ENCODE peak calls at places on chromosomes 6 and 20, in six cellular contexts. B is AG10803; Y is stimulated activated CD8-positive, alpha-beta memory T cell treated with anti-CD3 and anti-CD28 coated beads, Interleukin-12 subunit alpha, Interleukin-12 subunit beta, amount 100 ng/mL, for 4 hours; F is EH; Q is non-pigmented ciliary epithelial cell; U is NCI-H345. I is an unnamed sample.

GRCh38 chr20:19274412-19275015 is 62.1 kb downstream of the SLC24A3 start:
- DNase-seq in B (no peak), Y (no peak), F (no peak), Q (no peak), U (no peak), I (no peak)

GRCh38 chr20:35307666-35308653 is 15.7 kb upstream of the FAM83C start:
- DNase-seq in B (peak; percentile 95), Y (no peak), F (peak; percentile 96), Q (no peak), U (no peak), I (peak; percentile 65)

GRCh38 chr20:63054695-63055240 is 48.0 kb upstream of the BHLHE23 start:
- DNase-seq in B (no peak), Y (no peak), F (no peak), Q (no peak), U (no peak), I (no peak)

GRCh38 chr6:166672624-166673165 is 45.6 kb upstream of the RPS6KA2 start:
- DNase-seq in B (no peak), Y (no peak), F (no peak), Q (no peak), U (no peak), I (no peak)

GRCh38 chr6:11006060-11006459 is 38.0 kb downstream of the ELOVL2 start:
- DNase-seq in B (no peak), Y (no peak), F (peak; percentile 25), Q (no peak), U (no peak), I (no peak)

GRCh38 chr6:14102330-14102729 is 15.2 kb upstream of the CD83 start:
- DNase-seq in B (no peak), Y (no peak), F (no peak), Q (no peak), U (no peak), I (no peak)

GRCh38 chr6:165439928-165440554 is 130.6 kb upstream of the C6orf118 start:
- DNase-seq in B (peak; percentile 54), Y (no peak), F (no peak), Q (peak; percentile 28), U (peak; percentile 26), I (peak; percentile 50)

GRCh38 chr6:1554241-1554880 is 55.4 kb upstream of the FOXC1 start:
- DNase-seq in B (peak; percentile 41), Y (no peak), F (peak; percentile 51), Q (no peak), U (no peak), I (no peak)

GRCh38 chr6:121161881-121162280 is 172.4 kb downstream of the TBC1D32 start:
- DNase-seq in B (no peak), Y (no peak), F (no peak), Q (no peak), U (no peak), I (no peak)

GRCh38 chr20:19867940-19868371 is 109.9 kb downstream of the RIN2 start:
- DNase-seq in B (peak; percentile 58), Y (no peak), F (peak; percentile 33), Q (no peak), U (no peak), I (no peak)